ENCODE peak calls at places on chromosomes 12 and 14, in seven cellular contexts. H is esophagus squamous epithelium, D is IMR-90, G is pancreas, U is GM23248, V is HCT116, X is WERI-Rb-1. R is an unnamed sample. For H3K9me3 and H3K27me3, the result is how much of the 10 kb centered on the place peaks cover.

GRCh38 chr14:105622329-105622955 is 96.1 kb downstream of the TMEM121 start:
- DNase-seq in H (no peak), D (no peak), G (no peak), U (no peak), V (no peak), X (no peak), R (no peak)

GRCh38 chr12:31868980-31869379 is 90.2 kb upstream of the RESF1 start:
- DNase-seq in H (no peak), D (peak), G (peak), U (peak), V (no peak), X (no peak), R (peak)

GRCh38 chr12:27644446-27644845 is 51.8 kb upstream of the REP15 start:
- DNase-seq in H (no peak), D (peak), G (no peak), U (peak), V (no peak), X (no peak), R (no peak)

GRCh38 chr14:77638738-77639137 is 22.3 kb upstream of the SPTLC2 start:
- DNase-seq in H (no peak), D (peak), G (no peak), U (peak), V (no peak), X (no peak), R (peak)

GRCh38 chr12:5461966-5462365 is 30.1 kb downstream of the NTF3 start:
- DNase-seq in H (no peak), D (no peak), G (no peak), U (no peak), V (no peak), X (no peak), R (no peak)

GRCh38 chr14:89504602-89505320 is 87.7 kb upstream of the FOXN3 start:
- DNase-seq in H (no peak), D (peak), G (no peak), U (peak), V (no peak), X (no peak), R (peak)

GRCh38 chr12:57049890-57050289 is at the start of gene MYO1A:
- DNase-seq in H (no peak), D (peak), G (no peak), U (peak), V (no peak), X (no peak), R (no peak)

GRCh38 chr14:101889366-101889765 is 75.0 kb upstream of the DYNC1H1 start:
- DNase-seq in H (no peak), D (no peak), G (no peak), U (no peak), V (no peak), X (no peak), R (no peak)

GRCh38 chr14:35254736-35255135 is 37.4 kb upstream of the PSMA6 start:
- DNase-seq in H (no peak), D (no peak), G (no peak), U (no peak), V (no peak), X (no peak), R (no peak)

GRCh38 chr12:50763637-50764115 is at the start of gene ATF1:
- DNase-seq in H (peak), D (peak), G (peak), U (peak), V (peak), X (peak), R (peak)

GRCh38 chr12:101021911-101022388 is 188.1 kb downstream of the SLC5A8 start:
- DNase-seq in H (no peak), D (peak), G (no peak), U (peak), V (peak), X (no peak), R (no peak)

GRCh38 chr12:20395791-20396550 is 27.6 kb downstream of the PDE3A start:
- DNase-seq in H (no peak), D (no peak), G (no peak), U (no peak), V (no peak), X (no peak), R (no peak)

GRCh38 chr14:24806061-24806678 is 172.2 kb upstream of the GZMB start:
- DNase-seq in H (no peak), D (peak), G (peak), U (peak), V (no peak), X (peak), R (peak)

GRCh38 chr12:121250359-121250758 is 40.4 kb downstream of the P2RX4 start:
- DNase-seq in H (no peak), D (no peak), G (no peak), U (no peak), V (no peak), X (no peak), R (no peak)

GRCh38 chr14:32564591-32564990 is 235.5 kb downstream of the AKAP6 start:
- DNase-seq in H (no peak), D (peak), G (no peak), U (peak), V (no peak), X (no peak), R (no peak)

GRCh38 chr12:120286768-120287490 is 4.8 kb downstream of the RNU4-2 start:
- DNase-seq in H (no peak), D (no peak), G (no peak), U (no peak), V (no peak), X (no peak), R (no peak)

GRCh38 chr12:2970744-2971143 is 11.5 kb downstream of the TEAD4 start:
- DNase-seq in H (no peak), D (no peak), G (no peak), U (peak), V (no peak), X (no peak), R (no peak)

GRCh38 chr12:102962532-102962931 is 5.1 kb downstream of the ASCL1 start:
- DNase-seq in H (no peak), D (no peak), G (no peak), U (no peak), V (no peak), X (no peak), R (no peak)

GRCh38 chr12:122028165-122028591 is 6.5 kb downstream of the BCL7A start:
- DNase-seq in H (no peak), D (no peak), G (no peak), U (peak), V (no peak), X (no peak), R (peak)

GRCh38 chr12:54977155-54977554 is 7.4 kb downstream of the TESPA1 start:
- DNase-seq in H (no peak), D (peak), G (no peak), U (peak), V (no peak), X (no peak), R (peak)

GRCh38 chr14:67444395-67444794 is 32.4 kb upstream of the PLEK2 start:
- DNase-seq in H (no peak), D (no peak), G (no peak), U (no peak), V (no peak), X (no peak), R (no peak)

GRCh38 chr14:45085004-45085403 is 1.1 kb downstream of the PRPF39 start:
- DNase-seq in H (no peak), D (peak), G (no peak), U (peak), V (no peak), X (no peak), R (no peak)

GRCh38 chr14:100778078-100778927 is 47.6 kb upstream of the MEG3 start:
- DNase-seq in H (no peak), D (no peak), G (no peak), U (no peak), V (no peak), X (no peak), R (no peak)

GRCh38 chr12:24803406-24804245 is 145.3 kb downstream of the BCAT1 start:
- DNase-seq in H (no peak), D (no peak), G (no peak), U (no peak), V (no peak), X (no peak), R (no peak)

GRCh38 chr12:66716522-66716921 is 37.6 kb upstream of the GRIP1 start:
- DNase-seq in H (no peak), D (no peak), G (no peak), U (no peak), V (no peak), X (no peak), R (no peak)

GRCh38 chr12:46124132-46124847 is 133.9 kb upstream of the SCAF11 start:
- DNase-seq in H (no peak), D (peak), G (no peak), U (no peak), V (no peak), X (no peak), R (no peak)

GRCh38 chr14:36584167-36584811 is 1.9 kb upstream of the NKX2-8 start:
- DNase-seq in H (no peak), D (no peak), G (no peak), U (no peak), V (no peak), X (no peak), R (no peak)
- H3K9me3 ChIP-seq in H (under half), D (under half), G (under half), U (under half), V (under half), X (under half), R (under half)

GRCh38 chr12:109710747-109711595 is 2.7 kb upstream of the FAM222A start:
- DNase-seq in H (no peak), D (peak), G (no peak), U (peak), V (no peak), X (no peak), R (peak)
- H3K27me3 ChIP-seq in H (under half), D (under half), G (under half), U (under half), V (under half), X (under half), R (under half)

GRCh38 chr12:59252731-59253130 is 332.4 kb upstream of the LRIG3 start:
- DNase-seq in H (no peak), D (no peak), G (no peak), U (no peak), V (no peak), X (no peak), R (no peak)
- H3K9me3 ChIP-seq in H (under half), D (under half), G (under half), U (under half), V (under half), X (under half), R (under half)

GRCh38 chr14:76320975-76321374 is 55.0 kb upstream of the ESRRB start:
- DNase-seq in H (no peak), D (no peak), G (no peak), U (no peak), V (no peak), X (no peak), R (no peak)

GRCh38 chr14:76323331-76324050 is 52.4 kb upstream of the ESRRB start:
- DNase-seq in H (no peak), D (no peak), G (no peak), U (no peak), V (no peak), X (no peak), R (no peak)

GRCh38 chr14:76324133-76324532 is 51.8 kb upstream of the ESRRB start:
- DNase-seq in H (no peak), D (no peak), G (no peak), U (no peak), V (no peak), X (no peak), R (no peak)

GRCh38 chr14:76322594-76323220 is 53.2 kb upstream of the ESRRB start:
- DNase-seq in H (no peak), D (no peak), G (no peak), U (no peak), V (no peak), X (no peak), R (no peak)

GRCh38 chr14:76320486-76320885 is 55.5 kb upstream of the ESRRB start:
- DNase-seq in H (no peak), D (no peak), G (no peak), U (no peak), V (no peak), X (no peak), R (no peak)
- H3K27me3 ChIP-seq in H (under half), D (under half), G (under half), U (under half), V (under half), X (under half), R (under half)

GRCh38 chr12:111904438-111904837 is 62.4 kb downstream of the MAPKAPK5 start:
- DNase-seq in H (no peak), D (peak), G (no peak), U (no peak), V (no peak), X (no peak), R (no peak)
- H3K9me3 ChIP-seq in H (under half), D (under half), G (under half), U (under half), V (under half), X (under half), R (under half)

GRCh38 chr12:12265035-12265434 is 1.8 kb downstream of the LRP6 start:
- DNase-seq in H (no peak), D (no peak), G (no peak), U (no peak), V (no peak), X (no peak), R (no peak)
- H3K27me3 ChIP-seq in H (under half), D (under half), G (under half), U (under half), V (under half), X (under half), R (under half)

GRCh38 chr14:56172571-56172971 is 54.4 kb downstream of the PELI2 start:
- DNase-seq in H (no peak), D (peak), G (no peak), U (peak), V (no peak), X (no peak), R (no peak)
- H3K9me3 ChIP-seq in H (under half), D (under half), G (under half), U (under half), V (under half), X (under half), R (under half)

GRCh38 chr14:53953828-53954550 is 2.6 kb downstream of the BMP4 start:
- DNase-seq in H (no peak), D (peak), G (no peak), U (peak), V (no peak), X (no peak), R (peak)

GRCh38 chr14:53952533-53952932 is 4.1 kb downstream of the BMP4 start:
- DNase-seq in H (no peak), D (no peak), G (no peak), U (no peak), V (no peak), X (no peak), R (no peak)

GRCh38 chr14:53953002-53953827 is 3.4 kb downstream of the BMP4 start:
- DNase-seq in H (no peak), D (peak), G (peak), U (peak), V (no peak), X (no peak), R (peak)

GRCh38 chr14:53950031-53950793 is 6.4 kb downstream of the BMP4 start:
- DNase-seq in H (no peak), D (no peak), G (no peak), U (no peak), V (no peak), X (no peak), R (no peak)

GRCh38 chr14:53951661-53952265 is 4.9 kb downstream of the BMP4 start:
- DNase-seq in H (no peak), D (no peak), G (no peak), U (no peak), V (no peak), X (no peak), R (no peak)
- H3K27me3 ChIP-seq in H (under half), D (under half), G (under half), U (under half), V (under half), X (half or more), R (under half)

GRCh38 chr12:130425698-130426245 is 88.1 kb downstream of the PIWIL1 start:
- DNase-seq in H (no peak), D (no peak), G (no peak), U (no peak), V (no peak), X (no peak), R (no peak)
- H3K9me3 ChIP-seq in H (under half), D (half or more), G (under half), U (under half), V (under half), X (under half), R (under half)

R was measured in MG63.